ENCODE peak calls at places on chromosomes 6 and 20, in five cellular contexts. One of them, this sample, is unnamed.

GRCh38 chr20:46695888-46696287 is 6.6 kb upstream of the TP53RK start:
- DNase-seq in HepG2: no peak
- DNase-seq in SK-N-SH: no peak
- DNase-seq in GM12878: no peak
- DNase-seq in K562: no peak
- DNase-seq in this sample: no peak

GRCh38 chr20:13009682-13010406 is 1.1 kb downstream of the SPTLC3 start:
- DNase-seq in K562: no peak
- DNase-seq in GM12878: peak
- DNase-seq in SK-N-SH: no peak
- DNase-seq in HepG2: peak
- DNase-seq in this sample: peak

GRCh38 chr6:135291288-135292116 is 110.4 kb downstream of the MYB start:
- DNase-seq in GM12878: no peak
- DNase-seq in SK-N-SH: no peak
- DNase-seq in K562: peak
- DNase-seq in HepG2: peak
- DNase-seq in this sample: no peak

GRCh38 chr20:45898285-45898684 is 7.2 kb downstream of the CTSA start:
- DNase-seq in K562: no peak
- DNase-seq in HepG2: no peak
- DNase-seq in GM12878: no peak
- DNase-seq in SK-N-SH: no peak
- DNase-seq in this sample: no peak

GRCh38 chr6:90271831-90272230 is 24.8 kb downstream of the BACH2 start:
- DNase-seq in SK-N-SH: no peak
- DNase-seq in HepG2: no peak
- DNase-seq in K562: no peak
- DNase-seq in GM12878: no peak
- DNase-seq in this sample: no peak

GRCh38 chr20:62754122-62754990 is 41.9 kb upstream of the MRGBP start:
- DNase-seq in HepG2: no peak
- DNase-seq in GM12878: no peak
- DNase-seq in SK-N-SH: no peak
- DNase-seq in K562: no peak
- DNase-seq in this sample: no peak

GRCh38 chr6:153804755-153805330 is 234.2 kb upstream of the OPRM1 start:
- DNase-seq in HepG2: no peak
- DNase-seq in SK-N-SH: no peak
- DNase-seq in K562: no peak
- DNase-seq in GM12878: no peak
- DNase-seq in this sample: no peak

GRCh38 chr6:15538106-15538505 is 124.7 kb downstream of the DTNBP1 start:
- DNase-seq in HepG2: no peak
- DNase-seq in K562: no peak
- DNase-seq in GM12878: no peak
- DNase-seq in SK-N-SH: no peak
- DNase-seq in this sample: no peak

GRCh38 chr6:56652994-56653393 is 10.3 kb upstream of the DST start:
- DNase-seq in GM12878: no peak
- DNase-seq in K562: no peak
- DNase-seq in HepG2: peak
- DNase-seq in SK-N-SH: no peak
- DNase-seq in this sample: no peak

GRCh38 chr20:542777-543368 is 717 bp downstream of the CSNK2A1 start:
- DNase-seq in GM12878: no peak
- DNase-seq in SK-N-SH: no peak
- DNase-seq in K562: no peak
- DNase-seq in HepG2: no peak
- DNase-seq in this sample: peak

GRCh38 chr6:135753196-135753595 is 98.3 kb upstream of the PDE7B start:
- DNase-seq in GM12878: no peak
- DNase-seq in SK-N-SH: no peak
- DNase-seq in HepG2: no peak
- DNase-seq in K562: no peak
- DNase-seq in this sample: no peak

GRCh38 chr6:84460491-84460890 is 233.0 kb upstream of the CEP162 start:
- DNase-seq in K562: no peak
- DNase-seq in SK-N-SH: no peak
- DNase-seq in HepG2: no peak
- DNase-seq in GM12878: no peak
- DNase-seq in this sample: no peak

GRCh38 chr20:5061209-5061608 is 58.5 kb downstream of the PCNA start:
- DNase-seq in HepG2: peak
- DNase-seq in K562: no peak
- DNase-seq in SK-N-SH: no peak
- DNase-seq in GM12878: no peak
- DNase-seq in this sample: no peak

GRCh38 chr6:61640463-61640862 is 645.6 kb downstream of the KHDRBS2 start:
- DNase-seq in K562: no peak
- DNase-seq in HepG2: no peak
- DNase-seq in SK-N-SH: no peak
- DNase-seq in GM12878: no peak
- DNase-seq in this sample: no peak

GRCh38 chr20:48278961-48279481 is 493.7 kb upstream of the SULF2 start:
- DNase-seq in K562: no peak
- DNase-seq in HepG2: no peak
- DNase-seq in GM12878: no peak
- DNase-seq in SK-N-SH: no peak
- DNase-seq in this sample: no peak

GRCh38 chr20:3383878-3384495 is 23.5 kb downstream of the DNAAF9 start:
- DNase-seq in GM12878: no peak
- DNase-seq in HepG2: no peak
- DNase-seq in K562: no peak
- DNase-seq in SK-N-SH: no peak
- DNase-seq in this sample: no peak

GRCh38 chr6:34202329-34203201 is 34.1 kb upstream of the HMGA1 start:
- DNase-seq in SK-N-SH: no peak
- DNase-seq in HepG2: no peak
- DNase-seq in GM12878: no peak
- DNase-seq in K562: peak
- DNase-seq in this sample: no peak

GRCh38 chr20:3796477-3797225 is 541 bp downstream of the CDC25B start:
- DNase-seq in SK-N-SH: no peak
- DNase-seq in GM12878: no peak
- DNase-seq in HepG2: no peak
- DNase-seq in K562: no peak
- DNase-seq in this sample: no peak

GRCh38 chr6:15303920-15304291 is 58.0 kb downstream of the JARID2 start:
- DNase-seq in GM12878: no peak
- DNase-seq in SK-N-SH: no peak
- DNase-seq in K562: no peak
- DNase-seq in HepG2: no peak
- DNase-seq in this sample: no peak

GRCh38 chr6:151070666-151071065 is 169.1 kb upstream of the AKAP12 start:
- DNase-seq in GM12878: no peak
- DNase-seq in SK-N-SH: no peak
- DNase-seq in HepG2: peak
- DNase-seq in K562: no peak
- DNase-seq in this sample: no peak

GRCh38 chr20:62955519-62956386 is 3.2 kb downstream of the SLC17A9 start:
- DNase-seq in GM12878: no peak
- DNase-seq in SK-N-SH: no peak
- DNase-seq in K562: no peak
- DNase-seq in HepG2: peak
- DNase-seq in this sample: no peak

GRCh38 chr20:50673831-50674825 is 17.2 kb downstream of the RIPOR3 start:
- DNase-seq in SK-N-SH: no peak
- DNase-seq in HepG2: no peak
- DNase-seq in K562: no peak
- DNase-seq in GM12878: no peak
- DNase-seq in this sample: no peak

GRCh38 chr20:33079267-33079666 is at the start of gene BPIFB4:
- DNase-seq in K562: no peak
- DNase-seq in GM12878: no peak
- DNase-seq in HepG2: no peak
- DNase-seq in SK-N-SH: no peak
- DNase-seq in this sample: peak

GRCh38 chr6:109093732-109094131 is 914 bp downstream of the SESN1 start:
- DNase-seq in SK-N-SH: no peak
- DNase-seq in GM12878: no peak
- DNase-seq in HepG2: no peak
- DNase-seq in K562: no peak
- DNase-seq in this sample: no peak

GRCh38 chr6:160156842-160157241 is 35.2 kb downstream of the SLC22A1 start:
- DNase-seq in GM12878: no peak
- DNase-seq in K562: no peak
- DNase-seq in SK-N-SH: no peak
- DNase-seq in HepG2: no peak
- DNase-seq in this sample: no peak

GRCh38 chr20:50431066-50431450 is 79.1 kb upstream of the PTPN1 start:
- DNase-seq in SK-N-SH: no peak
- DNase-seq in K562: no peak
- DNase-seq in GM12878: no peak
- DNase-seq in HepG2: no peak
- DNase-seq in this sample: no peak

GRCh38 chr6:47031656-47032055 is 10.5 kb downstream of the ADGRF1 start:
- DNase-seq in GM12878: no peak
- DNase-seq in SK-N-SH: no peak
- DNase-seq in HepG2: no peak
- DNase-seq in K562: no peak
- DNase-seq in this sample: no peak

GRCh38 chr20:54681869-54682268 is 206.5 kb downstream of the DOK5 start:
- DNase-seq in SK-N-SH: no peak
- DNase-seq in GM12878: no peak
- DNase-seq in K562: no peak
- DNase-seq in HepG2: no peak
- DNase-seq in this sample: no peak

GRCh38 chr6:97138581-97138980 is 144.4 kb downstream of the MMS22L start:
- DNase-seq in K562: no peak
- DNase-seq in GM12878: no peak
- DNase-seq in SK-N-SH: no peak
- DNase-seq in HepG2: no peak
- DNase-seq in this sample: no peak

GRCh38 chr6:97129111-97129510 is 153.9 kb downstream of the MMS22L start:
- DNase-seq in GM12878: no peak
- DNase-seq in K562: no peak
- DNase-seq in SK-N-SH: no peak
- DNase-seq in HepG2: no peak
- DNase-seq in this sample: no peak

GRCh38 chr6:97136644-97137358 is 146.2 kb downstream of the MMS22L start:
- DNase-seq in SK-N-SH: peak
- DNase-seq in GM12878: peak
- DNase-seq in K562: no peak
- DNase-seq in HepG2: no peak
- DNase-seq in this sample: no peak

GRCh38 chr6:97133071-97133470 is 149.9 kb downstream of the MMS22L start:
- DNase-seq in K562: no peak
- DNase-seq in SK-N-SH: peak
- DNase-seq in GM12878: no peak
- DNase-seq in HepG2: no peak
- DNase-seq in this sample: peak
- TF ChIP-seq CTCF in K562: no peak
- TF ChIP-seq CTCF in SK-N-SH: no peak
- TF ChIP-seq CTCF in GM12878: no peak
- TF ChIP-seq CTCF in HepG2: no peak
- TF ChIP-seq CTCF in this sample: no peak

GRCh38 chr6:28291573-28291972 is 10.2 kb downstream of the PGBD1 start:
- DNase-seq in SK-N-SH: no peak
- DNase-seq in GM12878: no peak
- DNase-seq in K562: no peak
- DNase-seq in HepG2: no peak
- DNase-seq in this sample: no peak

GRCh38 chr6:28295326-28295725 is 14.0 kb downstream of the PGBD1 start:
- DNase-seq in SK-N-SH: no peak
- DNase-seq in K562: no peak
- DNase-seq in GM12878: no peak
- DNase-seq in HepG2: no peak
- DNase-seq in this sample: no peak

GRCh38 chr6:28296520-28297060 is 15.2 kb downstream of the PGBD1 start:
- DNase-seq in K562: no peak
- DNase-seq in GM12878: no peak
- DNase-seq in HepG2: no peak
- DNase-seq in SK-N-SH: no peak
- DNase-seq in this sample: no peak
- TF ChIP-seq REST in K562: no peak
- TF ChIP-seq REST in GM12878: no peak
- TF ChIP-seq REST in HepG2: no peak
- TF ChIP-seq REST in SK-N-SH: no peak
- TF ChIP-seq REST in this sample: no peak

DNA sequence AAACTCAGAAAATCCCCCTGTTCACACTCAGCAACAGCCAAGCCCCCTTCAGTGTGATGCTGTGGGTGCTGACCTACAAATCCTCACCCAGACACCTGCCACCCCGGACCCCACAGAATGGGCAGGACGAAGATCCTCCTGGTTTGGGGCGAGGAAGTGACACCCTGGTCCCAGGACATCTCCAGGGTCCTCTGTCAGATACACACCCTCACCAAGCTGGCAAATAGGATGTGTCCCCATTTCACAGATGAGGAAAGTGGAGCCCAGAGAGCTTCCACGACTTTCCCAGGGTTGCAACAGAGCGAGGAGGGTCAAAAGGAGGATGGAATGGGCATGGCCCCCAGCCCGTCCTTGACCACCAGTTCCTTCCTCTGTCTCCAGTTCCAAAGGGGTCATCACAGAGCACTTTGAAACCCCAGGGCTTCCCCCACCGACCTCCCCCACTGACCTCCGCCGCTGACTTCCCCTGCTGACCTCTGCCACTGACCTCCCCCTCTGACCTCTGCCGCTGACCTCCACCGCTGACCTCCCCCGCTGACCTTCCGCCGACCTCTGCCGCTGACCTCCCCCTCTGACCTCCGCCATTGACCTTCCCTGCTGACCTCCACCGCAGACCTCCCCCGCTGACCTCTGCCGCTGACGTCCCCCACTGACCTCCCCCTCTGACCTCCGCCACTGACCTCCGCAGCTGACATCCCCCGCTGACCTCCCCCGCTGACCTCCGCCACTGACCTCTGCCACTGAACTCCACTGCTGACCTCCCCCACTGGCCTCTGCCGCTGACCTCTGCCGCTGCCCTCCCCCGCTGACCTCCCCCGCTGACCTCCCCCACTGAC is 91.8 kb upstream of the AFDN start:
- DNase-seq in K562: no peak
- DNase-seq in HepG2: no peak
- DNase-seq in SK-N-SH: no peak
- DNase-seq in GM12878: no peak
- DNase-seq in this sample: no peak
- TF ChIP-seq GABPA in K562: no peak
- TF ChIP-seq GABPA in HepG2: no peak
- TF ChIP-seq GABPA in SK-N-SH: no peak
- TF ChIP-seq GABPA in GM12878: no peak
- TF ChIP-seq GABPA in this sample: no peak

GRCh38 chr6:42502127-42502526 is 50.4 kb upstream of the TRERF1 start:
- DNase-seq in GM12878: no peak
- DNase-seq in SK-N-SH: no peak
- DNase-seq in HepG2: no peak
- DNase-seq in K562: no peak
- DNase-seq in this sample: no peak

GRCh38 chr6:42493914-42494539 is 42.3 kb upstream of the TRERF1 start:
- DNase-seq in HepG2: no peak
- DNase-seq in K562: no peak
- DNase-seq in GM12878: no peak
- DNase-seq in SK-N-SH: no peak
- DNase-seq in this sample: no peak

GRCh38 chr6:42502990-42503389 is 51.3 kb upstream of the TRERF1 start:
- DNase-seq in SK-N-SH: no peak
- DNase-seq in K562: no peak
- DNase-seq in GM12878: no peak
- DNase-seq in HepG2: no peak
- DNase-seq in this sample: no peak

GRCh38 chr6:42503894-42504293 is 52.2 kb upstream of the TRERF1 start:
- DNase-seq in SK-N-SH: no peak
- DNase-seq in HepG2: no peak
- DNase-seq in GM12878: no peak
- DNase-seq in K562: no peak
- DNase-seq in this sample: no peak

GRCh38 chr6:42498473-42499128 is 46.9 kb upstream of the TRERF1 start:
- DNase-seq in HepG2: peak
- DNase-seq in SK-N-SH: no peak
- DNase-seq in K562: no peak
- DNase-seq in GM12878: no peak
- DNase-seq in this sample: no peak
- TF ChIP-seq CTCF in HepG2: peak
- TF ChIP-seq CTCF in SK-N-SH: no peak
- TF ChIP-seq CTCF in K562: peak
- TF ChIP-seq CTCF in GM12878: no peak
- TF ChIP-seq CTCF in this sample: no peak